ENCODE peak calls at places on chromosomes 3 and 15, in eight cellular contexts. V, H, Z, B, Q, C, M and T are unnamed samples.
A peak's percentile ranks its signal among the peaks of the same experiment; 100 is the strongest.

GRCh38 chr3:14324224-14324944 is 78.0 kb upstream of the SLC6A6 start:
- DNase-seq in V (no peak), H (peak; percentile 22), Z (no peak), B (no peak), Q (no peak), C (peak; percentile 95), M (peak; percentile 7), T (no peak)

GRCh38 chr3:128492353-128493220 is at the start of gene GATA2:
- DNase-seq in V (no peak), H (peak; percentile 45), Z (no peak), B (no peak), Q (no peak), C (no peak), M (peak; percentile 24), T (no peak)

GRCh38 chr15:75327005-75327404 is 8.9 kb upstream of the COMMD4 start:
- DNase-seq in V (no peak), H (no peak), Z (no peak), B (no peak), Q (no peak), C (no peak), M (no peak), T (no peak)

GRCh38 chr3:182971637-182972036 is 8.7 kb downstream of the DCUN1D1 start:
- DNase-seq in V (no peak), H (peak; percentile 56), Z (no peak), B (no peak), Q (no peak), C (no peak), M (no peak), T (no peak)

GRCh38 chr3:20222274-20222673 is 36.3 kb upstream of the SGO1 start:
- DNase-seq in V (no peak), H (no peak), Z (no peak), B (no peak), Q (no peak), C (no peak), M (no peak), T (no peak)

GRCh38 chr3:183261103-183261502 is 8.1 kb downstream of the B3GNT5 start:
- DNase-seq in V (no peak), H (no peak), Z (no peak), B (no peak), Q (no peak), C (no peak), M (no peak), T (no peak)

GRCh38 chr15:80585544-80586018 is 109.5 kb upstream of the ABHD17C start:
- DNase-seq in V (no peak), H (no peak), Z (no peak), B (no peak), Q (no peak), C (no peak), M (no peak), T (no peak)

GRCh38 chr15:98853161-98853560 is 154.4 kb downstream of the PGPEP1L start:
- DNase-seq in V (peak; percentile 78), H (peak; percentile 95), Z (peak; percentile 65), B (peak; percentile 38), Q (peak; percentile 68), C (peak; percentile 92), M (peak; percentile 86), T (peak; percentile 84)

GRCh38 chr15:38652183-38652794 is 87.7 kb upstream of the RASGRP1 start:
- DNase-seq in V (no peak), H (no peak), Z (no peak), B (no peak), Q (no peak), C (no peak), M (no peak), T (no peak)

GRCh38 chr3:118641608-118642007 is 393.0 kb downstream of the IGSF11 start:
- DNase-seq in V (no peak), H (no peak), Z (peak; percentile 9), B (no peak), Q (no peak), C (no peak), M (no peak), T (peak; percentile 29)

GRCh38 chr3:58963928-58964497 is 85.8 kb downstream of the CFAP20DC start:
- DNase-seq in V (no peak), H (peak; percentile 6), Z (no peak), B (no peak), Q (no peak), C (peak; percentile 14), M (no peak), T (no peak)

GRCh38 chr3:176469694-176470205 is 727.5 kb downstream of the TBL1XR1 start:
- DNase-seq in V (no peak), H (peak; percentile 71), Z (no peak), B (no peak), Q (no peak), C (no peak), M (no peak), T (no peak)